ENCODE peak calls at places on chromosomes 3 and 15, in seven cellular contexts. J is nephron progenitor cell; Z is naive thymus-derived CD4-positive, alpha-beta T cell; O is neural crest cell; U is iPS-NIHi11; V is MCF 10A; B is cardiac muscle cell. K is an unnamed sample.
A peak's percentile ranks its signal among the peaks of the same experiment; 100 is the strongest.

GRCh38 chr3:44110643-44111042 is 131.0 kb upstream of the TOPAZ1 start:
- DNase-seq in J (no peak), V (no peak), Z (no peak), U (no peak), O (no peak), B (no peak), K (no peak)

GRCh38 chr15:38226867-38227266 is 25.8 kb upstream of the SPRED1 start:
- DNase-seq in V (peak; percentile 95), U (no peak), O (peak; percentile 4), B (peak; percentile 69), Z (no peak), J (no peak), K (no peak)

GRCh38 chr15:41894791-41895463 is 1.1 kb upstream of the SPTBN5 start:
- DNase-seq in Z (peak; percentile 80), V (peak; percentile 80), U (peak; percentile 74), B (no peak), O (no peak), J (no peak), K (peak; percentile 83)

GRCh38 chr15:94080416-94080815 is 150.9 kb upstream of the MCTP2 start:
- DNase-seq in Z (no peak), B (no peak), V (peak; percentile 92), J (peak; percentile 20), U (peak; percentile 79), O (no peak), K (no peak)

GRCh38 chr15:61681038-61681418 is 379.2 kb downstream of the VPS13C start:
- DNase-seq in Z (no peak), U (peak; percentile 30), O (no peak), J (no peak), B (no peak), V (no peak), K (no peak)

GRCh38 chr3:58659051-58659675 is 7.4 kb downstream of the FAM3D start:
- DNase-seq in V (peak; percentile 56), U (peak; percentile 77), Z (no peak), B (peak; percentile 22), O (no peak), J (no peak), K (no peak)

GRCh38 chr3:97778152-97778551 is 13.6 kb downstream of the ARL6 start:
- DNase-seq in U (no peak), V (no peak), J (no peak), O (no peak), Z (no peak), B (no peak), K (no peak)

GRCh38 chr3:4686619-4687018 is 193.5 kb downstream of the ITPR1 start:
- DNase-seq in U (no peak), O (no peak), J (no peak), B (no peak), Z (no peak), V (no peak), K (no peak)

GRCh38 chr3:28322464-28322863 is 26.1 kb upstream of the ZCWPW2 start:
- DNase-seq in V (no peak), O (no peak), J (no peak), Z (no peak), U (no peak), B (no peak), K (no peak)

GRCh38 chr3:23479026-23479425 is 275.9 kb downstream of the UBE2E2 start:
- DNase-seq in U (no peak), Z (no peak), J (no peak), B (no peak), V (no peak), O (no peak), K (peak; percentile 24)

GRCh38 chr3:142578309-142579223 is at the start of gene ATR:
- DNase-seq in U (peak; percentile 99), Z (peak; percentile 95), O (peak; percentile 93), V (peak; percentile 97), B (peak; percentile 97), J (peak; percentile 96), K (peak; percentile 99)

GRCh38 chr15:78550194-78550593 is 9.9 kb downstream of the PSMA4 start:
- DNase-seq in B (no peak), Z (no peak), U (no peak), J (no peak), V (no peak), O (no peak), K (no peak)

GRCh38 chr3:124774305-124774673 is 44.0 kb downstream of the UMPS start:
- DNase-seq in V (no peak), O (no peak), B (peak; percentile 66), J (peak; percentile 28), Z (no peak), U (peak; percentile 80), K (no peak)

GRCh38 chr3:159829056-159829995 is 159.3 kb upstream of the IL12A start:
- DNase-seq in B (no peak), J (no peak), O (no peak), V (peak; percentile 99), Z (no peak), U (no peak), K (no peak)

GRCh38 chr3:72591522-72592421 is 256.5 kb downstream of the SHQ1 start:
- DNase-seq in B (peak; percentile 54), O (peak; percentile 42), U (peak; percentile 65), Z (no peak), J (peak; percentile 47), V (peak; percentile 95), K (peak; percentile 73)

GRCh38 chr3:74353039-74353438 is 261.4 kb downstream of the CNTN3 start:
- DNase-seq in J (no peak), O (no peak), U (peak; percentile 14), Z (no peak), V (no peak), B (peak; percentile 9), K (no peak)

GRCh38 chr3:127751163-127751621 is 71.1 kb downstream of the MGLL start:
- DNase-seq in V (peak; percentile 74), J (no peak), B (no peak), Z (no peak), O (no peak), U (no peak), K (no peak)

GRCh38 chr3:185928532-185928931 is 9.3 kb downstream of the TRA2B start:
- DNase-seq in U (no peak), B (no peak), J (no peak), Z (no peak), O (no peak), V (no peak), K (no peak)

GRCh38 chr3:31695280-31696008 is 162.7 kb downstream of the STT3B start:
- DNase-seq in O (no peak), J (no peak), B (peak; percentile 38), V (peak; percentile 14), U (peak; percentile 32), Z (peak; percentile 42), K (no peak)

GRCh38 chr3:32844914-32845313 is 27.1 kb downstream of the TRIM71 start:
- DNase-seq in O (no peak), B (no peak), U (no peak), V (peak; percentile 9), Z (no peak), J (no peak), K (no peak)

GRCh38 chr15:74995779-74996765 is 709 bp downstream of the SCAMP5 start:
- DNase-seq in V (no peak), Z (no peak), B (peak; percentile 24), J (peak; percentile 47), U (peak; percentile 65), O (peak; percentile 4), K (no peak)

GRCh38 chr3:126349071-126349470 is 8.1 kb downstream of the KLF15 start:
- DNase-seq in Z (no peak), V (no peak), U (no peak), B (no peak), O (no peak), J (peak; percentile 1), K (peak; percentile 37)

GRCh38 chr3:162586591-162586990 is 1090.0 kb downstream of the OTOL1 start:
- DNase-seq in J (no peak), B (no peak), O (no peak), Z (no peak), V (peak; percentile 8), U (peak; percentile 16), K (no peak)

K was measured in left lung.